ENCODE peak calls at places on chromosomes 13 and 19, in four cellular contexts. P, Y, K and J are unnamed samples.

GRCh38 chr13:43153436-43154082 is 130.2 kb downstream of the DNAJC15 start:
- DNase-seq in P (no peak), Y (no peak), K (no peak), J (peak)

GRCh38 chr19:5978606-5979552 is 939 bp upstream of the RANBP3 start:
- DNase-seq in P (no peak), Y (no peak), K (no peak), J (no peak)

GRCh38 chr19:46283771-46284170 is 13.1 kb upstream of the HIF3A start:
- DNase-seq in P (no peak), Y (no peak), K (no peak), J (no peak)

GRCh38 chr19:35357867-35358573 is at the start of gene FFAR3:
- DNase-seq in P (no peak), Y (peak), K (no peak), J (no peak)

GRCh38 chr19:4425531-4425930 is 23.1 kb downstream of the CHAF1A start:
- DNase-seq in P (no peak), Y (no peak), K (no peak), J (peak)

GRCh38 chr13:28326081-28326480 is 168.8 kb downstream of the FLT1 start:
- DNase-seq in P (no peak), Y (no peak), K (no peak), J (no peak)

GRCh38 chr19:15265849-15266248 is 33.6 kb upstream of the EPHX3 start:
- DNase-seq in P (no peak), Y (peak), K (no peak), J (peak)

GRCh38 chr19:8611391-8611883 is 922 bp upstream of the ADAMTS10 start:
- DNase-seq in P (peak), Y (no peak), K (no peak), J (no peak)

GRCh38 chr19:461664-462551 is 1.1 kb upstream of the SHC2 start:
- DNase-seq in P (no peak), Y (no peak), K (no peak), J (no peak)

GRCh38 chr13:51814825-51815650 is 11.1 kb upstream of the DHRS12 start:
- DNase-seq in P (peak), Y (no peak), K (no peak), J (no peak)

GRCh38 chr13:67075239-67075638 is 154.9 kb downstream of the PCDH9 start:
- DNase-seq in P (no peak), Y (no peak), K (no peak), J (no peak)

GRCh38 chr19:19866599-19867248 is 1.0 kb downstream of the ZNF253 start:
- DNase-seq in P (peak), Y (no peak), K (peak), J (no peak)

GRCh38 chr19:36771275-36772231 is 1.1 kb downstream of the ZNF850 start:
- DNase-seq in P (no peak), Y (no peak), K (peak), J (peak)

GRCh38 chr19:10503002-10503789 is at the start of gene KEAP1:
- DNase-seq in P (peak), Y (no peak), K (no peak), J (no peak)

GRCh38 chr19:33309826-33310225 is 7.5 kb upstream of the CEBPA start:
- DNase-seq in P (no peak), Y (no peak), K (no peak), J (no peak)

GRCh38 chr13:27857271-27857670 is 62.5 kb upstream of the PDX1 start:
- DNase-seq in P (no peak), Y (no peak), K (no peak), J (no peak)

GRCh38 chr13:32790731-32791130 is 204.5 kb downstream of the PDS5B start:
- DNase-seq in P (no peak), Y (no peak), K (no peak), J (no peak)

GRCh38 chr13:23969672-23970071 is 72.4 kb upstream of the C1QTNF9B start:
- DNase-seq in P (no peak), Y (no peak), K (no peak), J (no peak)

GRCh38 chr19:21574607-21575006 is 69.2 kb downstream of the ZNF429 start:
- DNase-seq in P (no peak), Y (no peak), K (no peak), J (no peak)

GRCh38 chr19:7861619-7862412 is 12.4 kb downstream of the PRR36 start:
- DNase-seq in P (no peak), Y (no peak), K (no peak), J (no peak)

GRCh38 chr19:38413416-38413815 is 10.5 kb downstream of the FAM98C start:
- DNase-seq in P (no peak), Y (no peak), K (no peak), J (no peak)

GRCh38 chr19:45005787-45006186 is 4.5 kb downstream of the RELB start:
- DNase-seq in P (no peak), Y (no peak), K (no peak), J (no peak)

GRCh38 chr19:16262618-16263017 is 62.0 kb upstream of the KLF2 start:
- DNase-seq in P (no peak), Y (no peak), K (no peak), J (no peak)

GRCh38 chr13:39612023-39612637 is 9.1 kb upstream of the LHFPL6 start:
- DNase-seq in P (peak), Y (no peak), K (no peak), J (peak)

GRCh38 chr13:84481958-84482357 is 599.7 kb upstream of the SLITRK1 start:
- DNase-seq in P (no peak), Y (no peak), K (no peak), J (peak)

GRCh38 chr13:111429064-111429558 is 108.7 kb downstream of the TEX29 start:
- DNase-seq in P (peak), Y (no peak), K (no peak), J (no peak)

GRCh38 chr19:15683411-15683810 is 10.5 kb downstream of the CYP4F12 start:
- DNase-seq in P (no peak), Y (no peak), K (no peak), J (no peak)

GRCh38 chr13:32804673-32805260 is 211.5 kb upstream of the KL start:
- DNase-seq in P (no peak), Y (no peak), K (no peak), J (no peak)

GRCh38 chr19:52991021-52991420 is 22.7 kb upstream of the ERVV-1 start:
- DNase-seq in P (no peak), Y (no peak), K (no peak), J (no peak)

GRCh38 chr19:10339380-10339960 is at the start of gene ICAM3:
- DNase-seq in P (peak), Y (no peak), K (peak), J (no peak)

GRCh38 chr19:367561-367960 is 23.0 kb upstream of the MIER2 start:
- DNase-seq in P (no peak), Y (no peak), K (no peak), J (no peak)

GRCh38 chr13:92573467-92574057 is 653.0 kb upstream of the GPC6 start:
- DNase-seq in P (no peak), Y (no peak), K (no peak), J (no peak)

GRCh38 chr13:83681547-83681946 is 200.7 kb downstream of the SLITRK1 start:
- DNase-seq in P (no peak), Y (no peak), K (no peak), J (no peak)

GRCh38 chr13:107374038-107374437 is 806.1 kb upstream of the ARGLU1 start:
- DNase-seq in P (no peak), Y (no peak), K (no peak), J (no peak)

GRCh38 chr19:55647732-55648656 is at the start of gene CCDC106:
- DNase-seq in P (peak), Y (no peak), K (no peak), J (no peak)

GRCh38 chr13:23469901-23470525 is 36.5 kb upstream of the SACS start:
- DNase-seq in P (no peak), Y (no peak), K (no peak), J (no peak)

GRCh38 chr19:4357095-4357797 is 13.9 kb downstream of the MPND start:
- DNase-seq in P (no peak), Y (no peak), K (no peak), J (no peak)

GRCh38 chr19:19464339-19465098 is 50.8 kb downstream of the TSSK6 start:
- DNase-seq in P (no peak), Y (no peak), K (no peak), J (no peak)

GRCh38 chr19:6667114-6667627 is 2.8 kb downstream of the TNFSF14 start:
- DNase-seq in P (peak), Y (no peak), K (no peak), J (no peak)

GRCh38 chr13:113552786-113553540 is 31.6 kb upstream of the TFDP1 start:
- DNase-seq in P (no peak), Y (no peak), K (no peak), J (no peak)
- H3K27ac ChIP-seq in P (no peak), Y (no peak), K (no peak), J (no peak)

GRCh38 chr19:17304386-17305047 is 1.2 kb upstream of the MRPL34 start:
- DNase-seq in P (no peak), Y (no peak), K (no peak), J (no peak)

GRCh38 chr19:17303167-17303939 is at the start of gene ABHD8:
- DNase-seq in P (peak), Y (peak), K (peak), J (peak)

GRCh38 chr19:17302391-17303166 is 646 bp downstream of the ABHD8 start:
- DNase-seq in P (peak), Y (no peak), K (no peak), J (no peak)

GRCh38 chr19:17305211-17305516 is 508 bp upstream of the MRPL34 start:
- DNase-seq in P (no peak), Y (no peak), K (no peak), J (no peak)

DNA sequence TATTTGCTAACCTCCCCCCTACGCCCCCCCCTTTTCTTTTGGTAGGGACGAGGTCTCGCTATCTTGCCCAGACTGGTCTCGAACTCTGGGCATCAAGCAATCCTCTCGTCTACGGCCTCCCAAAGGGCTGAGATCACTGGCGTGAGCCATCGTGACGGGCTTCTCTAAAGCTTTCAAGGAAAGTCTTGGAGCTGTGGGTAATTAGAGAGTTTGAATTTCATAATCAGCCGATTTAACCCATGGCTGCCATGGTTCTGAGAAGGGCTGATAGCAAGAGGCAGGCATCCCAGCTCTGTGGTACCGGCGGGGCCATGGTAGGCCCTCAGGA is 679 bp upstream of the ABHD8 start:
- DNase-seq in P (no peak), Y (no peak), K (no peak), J (no peak)
- H3K4me3 ChIP-seq in P (peak), Y (peak), K (no peak), J (no peak)

GRCh38 chr19:2223391-2223790 is 12.7 kb downstream of the PLEKHJ1 start:
- DNase-seq in P (no peak), Y (no peak), K (no peak), J (no peak)

GRCh38 chr19:2223959-2224358 is 12.2 kb downstream of the PLEKHJ1 start:
- DNase-seq in P (peak), Y (no peak), K (no peak), J (no peak)

GRCh38 chr19:2219726-2220125 is 16.4 kb downstream of the PLEKHJ1 start:
- DNase-seq in P (no peak), Y (no peak), K (no peak), J (no peak)

GRCh38 chr19:2221918-2222317 is 14.2 kb downstream of the PLEKHJ1 start:
- DNase-seq in P (no peak), Y (no peak), K (no peak), J (no peak)

GRCh38 chr19:2221250-2221831 is 14.8 kb downstream of the PLEKHJ1 start:
- DNase-seq in P (no peak), Y (no peak), K (no peak), J (no peak)
- H3K27ac ChIP-seq in P (no peak), Y (no peak), K (no peak), J (no peak)

GRCh38 chr19:41868120-41868988 is 8.3 kb downstream of the RPS19 start:
- DNase-seq in P (no peak), Y (no peak), K (no peak), J (no peak)
- H3K4me3 ChIP-seq in P (no peak), Y (no peak), K (peak), J (no peak)

DNA sequence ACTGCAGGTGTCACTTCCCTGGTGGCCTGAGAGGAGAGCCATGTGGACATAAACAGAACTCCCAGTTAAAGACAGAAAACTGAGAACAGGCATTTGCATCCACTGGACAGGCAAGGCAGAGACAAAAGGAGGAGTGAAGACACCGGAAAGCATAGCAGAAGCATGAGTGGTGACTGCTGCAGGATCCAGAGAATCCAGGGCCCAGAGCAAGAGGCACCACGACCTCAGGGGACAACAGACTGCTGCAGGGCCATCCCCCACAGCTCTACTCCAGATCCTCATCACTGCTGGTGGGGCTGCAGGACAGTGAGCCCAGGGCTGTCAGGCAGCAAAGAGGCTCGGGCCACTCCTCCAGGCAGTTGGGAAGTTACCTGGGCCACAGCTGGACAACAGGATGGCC is 14.5 kb upstream of the ISYNA1 start:
- DNase-seq in P (no peak), Y (no peak), K (no peak), J (no peak)
- H3K27ac ChIP-seq in P (no peak), Y (no peak), K (no peak), J (peak)